ENCODE peak calls at places on chromosomes 2 and 18, in ten cellular contexts. One of them, this sample, is unnamed.
A peak's percentile ranks its signal among the peaks of the same experiment; 100 is the strongest.

GRCh38 chr2:191757256-191757655 is 79.3 kb downstream of the NABP1 start:
- DNase-seq in AG04449: no peak
- DNase-seq in fibroblast of mammary gland: peak; percentile 12
- DNase-seq in uterus: no peak
- DNase-seq in Caco-2: no peak
- DNase-seq in HepG2: no peak
- DNase-seq in A549: no peak
- DNase-seq in heart left ventricle: no peak
- DNase-seq in hepatocyte: no peak
- DNase-seq in HCT116: no peak
- DNase-seq in this sample: no peak

GRCh38 chr2:231717281-231718180 is 9.2 kb downstream of the PTMA start:
- DNase-seq in HepG2: peak; percentile 67
- DNase-seq in HCT116: peak; percentile 64
- DNase-seq in hepatocyte: no peak
- DNase-seq in fibroblast of mammary gland: peak; percentile 94
- DNase-seq in A549: peak; percentile 75
- DNase-seq in heart left ventricle: no peak
- DNase-seq in uterus: no peak
- DNase-seq in AG04449: no peak
- DNase-seq in Caco-2: no peak
- DNase-seq in this sample: no peak

GRCh38 chr2:160156665-160157064 is 43.4 kb downstream of the ITGB6 start:
- DNase-seq in hepatocyte: no peak
- DNase-seq in fibroblast of mammary gland: peak; percentile 94
- DNase-seq in AG04449: no peak
- DNase-seq in Caco-2: no peak
- DNase-seq in heart left ventricle: no peak
- DNase-seq in HCT116: no peak
- DNase-seq in uterus: no peak
- DNase-seq in HepG2: no peak
- DNase-seq in A549: peak; percentile 47
- DNase-seq in this sample: no peak

GRCh38 chr18:44895176-44895798 is 214.6 kb downstream of the SETBP1 start:
- DNase-seq in Caco-2: peak; percentile 53
- DNase-seq in HCT116: no peak
- DNase-seq in heart left ventricle: peak; percentile 57
- DNase-seq in hepatocyte: peak; percentile 30
- DNase-seq in HepG2: no peak
- DNase-seq in uterus: no peak
- DNase-seq in AG04449: no peak
- DNase-seq in A549: peak; percentile 77
- DNase-seq in fibroblast of mammary gland: peak; percentile 85
- DNase-seq in this sample: no peak

GRCh38 chr18:79724299-79725080 is 44.9 kb downstream of the CTDP1 start:
- DNase-seq in HepG2: no peak
- DNase-seq in A549: no peak
- DNase-seq in fibroblast of mammary gland: no peak
- DNase-seq in HCT116: no peak
- DNase-seq in Caco-2: no peak
- DNase-seq in AG04449: no peak
- DNase-seq in heart left ventricle: no peak
- DNase-seq in hepatocyte: no peak
- DNase-seq in uterus: no peak
- DNase-seq in this sample: no peak

GRCh38 chr2:73494031-73494430 is 108.4 kb downstream of the ALMS1 start:
- DNase-seq in fibroblast of mammary gland: peak; percentile 26
- DNase-seq in uterus: no peak
- DNase-seq in AG04449: no peak
- DNase-seq in A549: peak; percentile 30
- DNase-seq in HepG2: peak; percentile 59
- DNase-seq in hepatocyte: no peak
- DNase-seq in HCT116: peak; percentile 82
- DNase-seq in Caco-2: no peak
- DNase-seq in heart left ventricle: no peak
- DNase-seq in this sample: no peak

GRCh38 chr2:162932416-162932815 is 93.8 kb upstream of the KCNH7 start:
- DNase-seq in heart left ventricle: no peak
- DNase-seq in hepatocyte: no peak
- DNase-seq in AG04449: no peak
- DNase-seq in Caco-2: no peak
- DNase-seq in HCT116: no peak
- DNase-seq in fibroblast of mammary gland: no peak
- DNase-seq in HepG2: no peak
- DNase-seq in A549: no peak
- DNase-seq in uterus: no peak
- DNase-seq in this sample: no peak

GRCh38 chr2:100321181-100321880 is 970 bp downstream of the LONRF2 start:
- DNase-seq in A549: peak; percentile 77
- DNase-seq in heart left ventricle: peak; percentile 15
- DNase-seq in HepG2: no peak
- DNase-seq in fibroblast of mammary gland: peak; percentile 6
- DNase-seq in AG04449: no peak
- DNase-seq in hepatocyte: peak; percentile 81
- DNase-seq in Caco-2: no peak
- DNase-seq in HCT116: no peak
- DNase-seq in uterus: peak; percentile 52
- DNase-seq in this sample: no peak

GRCh38 chr18:40197711-40198110 is 1757.3 kb upstream of the PIK3C3 start:
- DNase-seq in AG04449: no peak
- DNase-seq in fibroblast of mammary gland: no peak
- DNase-seq in hepatocyte: no peak
- DNase-seq in heart left ventricle: no peak
- DNase-seq in uterus: no peak
- DNase-seq in HCT116: no peak
- DNase-seq in HepG2: no peak
- DNase-seq in Caco-2: no peak
- DNase-seq in A549: no peak
- DNase-seq in this sample: no peak

DNA sequence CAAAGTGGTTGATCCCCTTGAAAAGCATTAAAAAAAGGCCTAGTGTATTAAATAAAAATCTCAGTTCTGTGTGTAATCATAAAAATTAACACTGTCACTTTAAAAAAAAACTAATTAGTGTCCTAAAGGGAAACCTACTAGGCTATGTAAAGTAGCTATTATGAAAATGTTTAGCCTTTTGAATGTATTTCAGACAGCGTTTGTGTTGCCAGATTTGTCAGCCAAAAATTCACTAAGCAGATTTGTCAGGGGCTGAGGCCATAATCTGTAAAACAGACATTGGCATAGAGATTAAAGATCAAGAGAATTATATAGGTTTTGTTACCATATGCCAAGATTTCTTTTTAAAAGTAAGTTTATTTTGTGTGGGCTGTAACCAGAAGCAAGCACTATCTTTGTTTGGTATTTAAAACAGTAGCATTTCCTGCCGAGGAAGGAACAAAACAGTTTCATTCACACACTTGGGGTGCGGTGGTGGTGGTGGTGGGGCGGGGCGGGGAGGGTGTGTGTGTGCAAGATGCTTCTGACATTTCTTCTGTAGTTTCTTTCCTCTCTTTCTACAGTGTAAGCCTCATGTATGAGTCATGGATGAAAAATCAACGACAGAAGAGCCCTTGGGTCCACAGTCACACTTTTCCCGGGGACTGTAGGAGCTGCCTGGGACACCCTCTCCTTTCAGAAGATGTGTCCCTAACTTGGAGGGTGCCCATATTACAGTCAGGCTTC is 328.5 kb upstream of the FANCL start:
- DNase-seq in HepG2: no peak
- DNase-seq in A549: no peak
- DNase-seq in AG04449: no peak
- DNase-seq in uterus: no peak
- DNase-seq in fibroblast of mammary gland: no peak
- DNase-seq in Caco-2: no peak
- DNase-seq in hepatocyte: peak; percentile 28
- DNase-seq in heart left ventricle: no peak
- DNase-seq in HCT116: no peak
- DNase-seq in this sample: no peak
- H3K4me3 ChIP-seq in HepG2: no peak overlapping the region
- H3K4me3 ChIP-seq in A549: no peak overlapping the region
- H3K4me3 ChIP-seq in AG04449: no peak overlapping the region
- H3K4me3 ChIP-seq in uterus: no peak overlapping the region
- H3K4me3 ChIP-seq in fibroblast of mammary gland: no peak overlapping the region
- H3K4me3 ChIP-seq in Caco-2: no peak overlapping the region
- H3K4me3 ChIP-seq in hepatocyte: no peak overlapping the region
- H3K4me3 ChIP-seq in heart left ventricle: no peak overlapping the region
- H3K4me3 ChIP-seq in HCT116: no peak overlapping the region
- H3K4me3 ChIP-seq in this sample: no peak overlapping the region

DNA sequence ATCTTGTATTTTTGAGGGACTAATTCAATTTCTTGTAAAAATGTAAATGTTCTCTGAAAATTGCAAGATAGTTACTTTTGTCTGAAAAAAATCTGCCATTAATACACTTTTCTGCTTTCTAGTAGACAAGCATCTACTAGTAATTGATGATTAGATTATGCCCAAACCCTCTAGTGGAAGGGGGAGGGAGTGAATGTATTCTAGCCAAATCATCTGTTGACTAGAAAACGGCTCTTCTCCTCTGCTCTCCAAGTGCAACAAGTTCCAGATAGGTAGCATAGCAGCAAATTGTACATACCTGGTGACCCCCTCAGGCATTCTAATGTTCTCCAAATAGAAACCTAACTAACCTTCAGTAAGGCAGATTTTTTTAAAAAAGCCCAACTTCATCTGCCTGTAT is 58.6 kb downstream of the RELCH start:
- DNase-seq in Caco-2: no peak
- DNase-seq in uterus: no peak
- DNase-seq in heart left ventricle: no peak
- DNase-seq in hepatocyte: no peak
- DNase-seq in fibroblast of mammary gland: no peak
- DNase-seq in HCT116: no peak
- DNase-seq in HepG2: no peak
- DNase-seq in AG04449: no peak
- DNase-seq in A549: no peak
- DNase-seq in this sample: no peak
- TF ChIP-seq CTCF in Caco-2: peak; percentile 13
- TF ChIP-seq CTCF in uterus: no peak
- TF ChIP-seq CTCF in heart left ventricle: no peak
- TF ChIP-seq CTCF in hepatocyte: no peak
- TF ChIP-seq CTCF in fibroblast of mammary gland: peak; percentile 23
- TF ChIP-seq CTCF in HCT116: peak; percentile 42
- TF ChIP-seq CTCF in HepG2: no peak
- TF ChIP-seq CTCF in AG04449: no peak
- TF ChIP-seq CTCF in A549: no peak
- TF ChIP-seq CTCF in this sample: no peak

DNA sequence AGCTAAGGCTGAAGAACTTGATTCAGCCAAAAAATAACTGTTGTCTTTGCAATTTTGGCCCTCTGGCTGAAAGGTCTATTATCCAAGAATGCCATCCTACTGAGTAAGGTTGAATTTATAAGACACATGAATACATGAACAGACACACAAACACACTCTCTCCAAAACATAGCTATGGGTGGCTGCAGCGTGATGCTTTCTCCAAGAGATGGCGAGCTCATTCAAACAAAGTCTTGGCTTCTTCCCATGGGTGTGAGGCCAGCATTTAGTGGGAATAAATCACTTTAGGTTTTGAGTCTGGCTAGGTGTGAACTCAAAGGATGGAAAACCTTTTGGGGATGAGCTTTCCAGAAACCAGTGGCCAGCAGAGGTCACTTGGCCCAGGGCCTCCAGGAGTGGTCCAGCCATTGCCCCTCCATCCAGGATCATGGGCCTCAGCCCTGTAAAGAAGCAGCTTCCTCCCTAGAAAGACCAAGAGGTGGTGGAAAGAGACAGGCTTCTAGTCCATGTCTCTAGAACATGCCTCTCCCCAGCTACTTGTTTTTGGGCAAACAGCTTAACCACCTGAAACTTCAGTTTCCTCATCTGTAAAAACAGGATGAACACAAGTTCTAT is 11.0 kb upstream of the OSR1 start:
- DNase-seq in A549: peak; percentile 58
- DNase-seq in uterus: no peak
- DNase-seq in AG04449: no peak
- DNase-seq in Caco-2: no peak
- DNase-seq in heart left ventricle: no peak
- DNase-seq in hepatocyte: no peak
- DNase-seq in fibroblast of mammary gland: peak; percentile 72
- DNase-seq in HepG2: peak; percentile 23
- DNase-seq in HCT116: peak; percentile 12
- DNase-seq in this sample: no peak
- H3K4me3 ChIP-seq in A549: no peak overlapping the region
- H3K4me3 ChIP-seq in uterus: no peak overlapping the region
- H3K4me3 ChIP-seq in AG04449: no peak overlapping the region
- H3K4me3 ChIP-seq in Caco-2: no peak overlapping the region
- H3K4me3 ChIP-seq in heart left ventricle: no peak overlapping the region
- H3K4me3 ChIP-seq in hepatocyte: no peak overlapping the region
- H3K4me3 ChIP-seq in fibroblast of mammary gland: no peak overlapping the region
- H3K4me3 ChIP-seq in HepG2: no peak overlapping the region
- H3K4me3 ChIP-seq in HCT116: no peak overlapping the region
- H3K4me3 ChIP-seq in this sample: no peak overlapping the region

DNA sequence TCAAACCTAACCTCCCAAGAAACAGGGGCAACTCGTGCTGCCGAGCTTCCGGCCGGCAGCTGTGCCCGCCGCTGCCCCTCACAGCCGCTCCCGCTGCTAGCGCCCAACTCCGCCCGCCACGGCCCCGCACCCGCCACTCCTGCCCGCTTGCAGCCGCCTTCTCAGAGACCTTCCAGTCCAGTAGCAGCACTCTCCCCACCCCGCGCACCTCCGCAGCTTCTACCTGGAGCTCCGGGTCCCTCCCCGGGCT is 722 bp upstream of the C2orf15 start:
- DNase-seq in A549: no peak
- DNase-seq in HepG2: no peak
- DNase-seq in fibroblast of mammary gland: no peak
- DNase-seq in Caco-2: no peak
- DNase-seq in heart left ventricle: no peak
- DNase-seq in HCT116: peak; percentile 8
- DNase-seq in uterus: no peak
- DNase-seq in AG04449: no peak
- DNase-seq in hepatocyte: no peak
- DNase-seq in this sample: no peak
- TF ChIP-seq CTCF in A549: no peak
- TF ChIP-seq CTCF in HepG2: peak; percentile 15
- TF ChIP-seq CTCF in fibroblast of mammary gland: no peak
- TF ChIP-seq CTCF in Caco-2: no peak
- TF ChIP-seq CTCF in heart left ventricle: no peak
- TF ChIP-seq CTCF in HCT116: no peak
- TF ChIP-seq CTCF in uterus: no peak
- TF ChIP-seq CTCF in AG04449: no peak
- TF ChIP-seq CTCF in hepatocyte: no peak
- TF ChIP-seq CTCF in this sample: no peak

DNA sequence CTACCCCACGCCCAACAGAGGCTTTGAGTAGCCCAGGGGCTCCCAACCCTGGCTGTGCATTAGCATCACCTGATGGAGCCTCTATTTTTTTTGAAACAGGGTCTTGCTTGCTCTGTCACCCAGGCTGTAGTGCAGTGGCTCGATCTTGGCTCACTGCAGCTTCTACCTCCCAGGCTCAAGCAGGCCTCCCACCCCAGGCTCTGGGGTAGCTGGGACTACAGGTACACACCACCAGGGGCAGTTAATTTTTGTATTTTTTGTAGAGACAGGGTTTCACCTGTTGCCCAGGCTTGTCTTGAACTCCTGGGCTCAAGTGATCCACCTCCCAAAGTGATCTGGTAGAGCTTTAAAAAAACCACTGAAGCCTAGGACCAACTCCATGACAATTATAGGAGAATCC is 394.8 kb upstream of the ATP5MC3 start:
- DNase-seq in A549: no peak
- DNase-seq in HCT116: no peak
- DNase-seq in Caco-2: no peak
- DNase-seq in heart left ventricle: no peak
- DNase-seq in uterus: no peak
- DNase-seq in HepG2: no peak
- DNase-seq in fibroblast of mammary gland: no peak
- DNase-seq in AG04449: no peak
- DNase-seq in hepatocyte: no peak
- DNase-seq in this sample: no peak
- H3K4me3 ChIP-seq in A549: no peak overlapping the region
- H3K4me3 ChIP-seq in HCT116: no peak overlapping the region
- H3K4me3 ChIP-seq in Caco-2: no peak overlapping the region
- H3K4me3 ChIP-seq in heart left ventricle: no peak overlapping the region
- H3K4me3 ChIP-seq in uterus: no peak overlapping the region
- H3K4me3 ChIP-seq in HepG2: no peak overlapping the region
- H3K4me3 ChIP-seq in fibroblast of mammary gland: no peak overlapping the region
- H3K4me3 ChIP-seq in AG04449: no peak overlapping the region
- H3K4me3 ChIP-seq in hepatocyte: no peak overlapping the region
- H3K4me3 ChIP-seq in this sample: no peak overlapping the region

This sample was measured in suprapubic skin.